ENCODE peak calls at places on chromosomes 3 and 15, in ten cellular contexts. C is spleen, P is WERI-Rb-1, K is adrenal gland, F is ovary, Y is gastrocnemius medialis, G is thyroid gland, E is esophagus muscularis mucosa, V is left ventricle myocardium inferior, X is pancreas. Z is an unnamed sample.

GRCh38 chr3:185846041-185846440 is 21.2 kb upstream of the IGF2BP2 start:
- DNase-seq in C (no peak), P (no peak), K (no peak), F (no peak), Y (no peak), G (peak), E (no peak), V (no peak), X (no peak), Z (no peak)

GRCh38 chr15:41698779-41699178 is 38.6 kb downstream of the MGA start:
- DNase-seq in C (no peak), P (no peak), K (no peak), F (no peak), Y (no peak), G (no peak), E (no peak), V (no peak), X (no peak), Z (no peak)

GRCh38 chr3:11718582-11719405 is 75.1 kb upstream of the VGLL4 start:
- DNase-seq in C (peak), P (peak), K (peak), F (peak), Y (no peak), G (peak), E (no peak), V (peak), X (peak), Z (peak)

GRCh38 chr3:170909129-170909903 is 879 bp upstream of the EIF5A2 start:
- DNase-seq in C (no peak), P (no peak), K (no peak), F (peak), Y (no peak), G (no peak), E (no peak), V (no peak), X (peak), Z (peak)

GRCh38 chr15:48052871-48053383 is 67.9 kb upstream of the SLC24A5 start:
- DNase-seq in C (no peak), P (peak), K (no peak), F (no peak), Y (no peak), G (no peak), E (peak), V (no peak), X (no peak), Z (peak)

GRCh38 chr3:113287818-113288648 is 76.7 kb downstream of the BOC start:
- DNase-seq in C (no peak), P (peak), K (peak), F (no peak), Y (no peak), G (peak), E (no peak), V (no peak), X (no peak), Z (peak)

GRCh38 chr3:188801393-188801792 is 370.4 kb upstream of the TPRG1 start:
- DNase-seq in C (no peak), P (no peak), K (no peak), F (no peak), Y (no peak), G (no peak), E (no peak), V (no peak), X (no peak), Z (no peak)

GRCh38 chr3:47849186-47850061 is 46.5 kb downstream of the DHX30 start:
- DNase-seq in C (peak), P (no peak), K (no peak), F (peak), Y (no peak), G (no peak), E (no peak), V (no peak), X (no peak), Z (no peak)

GRCh38 chr3:104805042-104805441 is 561.7 kb upstream of the ALCAM start:
- DNase-seq in C (no peak), P (no peak), K (no peak), F (no peak), Y (no peak), G (no peak), E (no peak), V (no peak), X (no peak), Z (no peak)

GRCh38 chr3:14210843-14211594 is 32.4 kb downstream of the LSM3 start:
- DNase-seq in C (no peak), P (no peak), K (no peak), F (no peak), Y (no peak), G (no peak), E (peak), V (no peak), X (no peak), Z (no peak)

GRCh38 chr15:63523306-63523990 is 19.1 kb downstream of the USP3 start:
- DNase-seq in C (no peak), P (no peak), K (peak), F (no peak), Y (no peak), G (no peak), E (no peak), V (no peak), X (no peak), Z (no peak)

GRCh38 chr3:169534439-169534838 is 129.1 kb downstream of the MECOM start:
- DNase-seq in C (no peak), P (no peak), K (no peak), F (no peak), Y (no peak), G (no peak), E (no peak), V (no peak), X (no peak), Z (no peak)

GRCh38 chr15:69823223-69823907 is 274.4 kb downstream of the TLE3 start:
- DNase-seq in C (no peak), P (no peak), K (no peak), F (no peak), Y (no peak), G (no peak), E (no peak), V (no peak), X (no peak), Z (peak)

GRCh38 chr3:123757281-123757940 is 126.7 kb downstream of the MYLK start:
- DNase-seq in C (no peak), P (no peak), K (peak), F (no peak), Y (peak), G (no peak), E (no peak), V (peak), X (no peak), Z (peak)

GRCh38 chr3:138670409-138670808 is 61.8 kb downstream of the FAIM start:
- DNase-seq in C (no peak), P (no peak), K (no peak), F (no peak), Y (no peak), G (no peak), E (no peak), V (no peak), X (no peak), Z (no peak)

GRCh38 chr3:172675371-172676193 is 35.3 kb downstream of the NCEH1 start:
- DNase-seq in C (no peak), P (no peak), K (no peak), F (no peak), Y (no peak), G (no peak), E (no peak), V (no peak), X (no peak), Z (no peak)

GRCh38 chr15:23564798-23565394 is 578 bp upstream of the MKRN3 start:
- DNase-seq in C (no peak), P (peak), K (no peak), F (no peak), Y (no peak), G (no peak), E (no peak), V (no peak), X (no peak), Z (no peak)

GRCh38 chr3:141307351-141308059 is 60.8 kb upstream of the ZBTB38 start:
- DNase-seq in C (no peak), P (no peak), K (no peak), F (no peak), Y (no peak), G (peak), E (no peak), V (no peak), X (no peak), Z (no peak)

GRCh38 chr15:34280193-34280592 is 55.4 kb downstream of the EMC4 start:
- DNase-seq in C (no peak), P (no peak), K (no peak), F (no peak), Y (no peak), G (no peak), E (no peak), V (no peak), X (no peak), Z (no peak)

GRCh38 chr3:100463002-100463401 is 29.4 kb upstream of the TMEM45A start:
- DNase-seq in C (no peak), P (peak), K (peak), F (no peak), Y (no peak), G (peak), E (peak), V (no peak), X (peak), Z (peak)

GRCh38 chr15:66962522-66962921 is 102.9 kb upstream of the SMAD3 start:
- DNase-seq in C (no peak), P (no peak), K (no peak), F (no peak), Y (no peak), G (no peak), E (no peak), V (no peak), X (no peak), Z (no peak)

GRCh38 chr3:58585994-58586393 is 8.8 kb upstream of the FAM107A start:
- DNase-seq in C (no peak), P (no peak), K (no peak), F (no peak), Y (no peak), G (peak), E (no peak), V (no peak), X (no peak), Z (no peak)

GRCh38 chr3:58584690-58585004 is 7.5 kb upstream of the FAM107A start:
- DNase-seq in C (no peak), P (no peak), K (no peak), F (no peak), Y (no peak), G (no peak), E (no peak), V (no peak), X (no peak), Z (no peak)

GRCh38 chr3:58588030-58588614 is 10.9 kb upstream of the FAM107A start:
- DNase-seq in C (no peak), P (no peak), K (no peak), F (no peak), Y (no peak), G (peak), E (no peak), V (no peak), X (no peak), Z (no peak)

GRCh38 chr3:58586776-58587192 is 9.6 kb upstream of the FAM107A start:
- DNase-seq in C (no peak), P (no peak), K (no peak), F (no peak), Y (no peak), G (peak), E (no peak), V (no peak), X (no peak), Z (no peak)

GRCh38 chr3:58585005-58585786 is 8.0 kb upstream of the FAM107A start:
- DNase-seq in C (peak), P (no peak), K (peak), F (peak), Y (peak), G (peak), E (peak), V (peak), X (peak), Z (peak)
- H3K27ac ChIP-seq in C (peak), P (no peak), K (no peak), F (peak), Y (peak), G (peak), E (peak), V (peak), X (peak), Z (peak)

GRCh38 chr3:45915518-45916231 is 27.6 kb upstream of the CXCR6 start:
- DNase-seq in C (peak), P (no peak), K (peak), F (no peak), Y (no peak), G (peak), E (no peak), V (no peak), X (no peak), Z (peak)
- H3K4me3 ChIP-seq in C (no peak), P (no peak), K (no peak), F (no peak), Y (no peak), G (no peak), E (no peak), V (no peak), X (no peak), Z (no peak)

DNA sequence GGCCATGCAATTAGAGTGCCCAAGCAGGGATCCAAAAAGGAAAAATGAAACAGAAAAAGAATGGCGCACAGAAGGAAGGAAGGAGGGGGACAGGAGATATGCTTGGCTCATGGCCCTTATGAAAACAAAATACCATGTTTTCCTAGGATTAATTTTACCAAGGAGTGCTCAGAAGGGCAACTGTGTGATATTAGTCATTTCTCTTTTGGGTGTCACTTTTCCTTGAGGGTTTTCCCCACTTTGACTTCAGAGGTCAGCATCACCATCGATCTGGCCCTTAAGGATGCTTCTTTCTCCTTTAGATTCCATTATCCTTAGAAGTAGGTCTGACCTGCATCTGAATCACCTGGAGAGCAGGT is 1.4 kb downstream of the PARP14 start:
- DNase-seq in C (no peak), P (no peak), K (no peak), F (no peak), Y (no peak), G (no peak), E (no peak), V (no peak), X (no peak), Z (no peak)
- H3K27ac ChIP-seq in C (peak), P (no peak), K (no peak), F (no peak), Y (peak), G (no peak), E (peak), V (peak), X (no peak), Z (no peak)

GRCh38 chr15:42929449-42929848 is 8.9 kb upstream of the TTBK2 start:
- DNase-seq in C (no peak), P (no peak), K (no peak), F (no peak), Y (no peak), G (no peak), E (no peak), V (no peak), X (no peak), Z (no peak)
- H3K4me3 ChIP-seq in C (no peak), P (no peak), K (no peak), F (no peak), Y (no peak), G (no peak), E (no peak), V (no peak), X (no peak), Z (no peak)

GRCh38 chr3:53250453-53250852 is 5.4 kb downstream of the TKT start:
- DNase-seq in C (no peak), P (no peak), K (no peak), F (no peak), Y (no peak), G (no peak), E (no peak), V (no peak), X (no peak), Z (no peak)
- H3K27ac ChIP-seq in C (peak), P (no peak), K (no peak), F (no peak), Y (no peak), G (peak), E (peak), V (peak), X (no peak), Z (no peak)

Z was measured in testis.